ENCODE peak calls at places on chromosomes 11 and 22, in four cellular contexts. Z is HS-27A; E is stimulated activated CD4-positive, alpha-beta T cell treated with anti-CD3 and anti-CD28 coated beads, Interleukin-12 subunit alpha, Interleukin-12 subunit beta, amount 100 ng/mL, for 4 hours; N is astrocyte of the hippocampus. P is an unnamed sample.

GRCh38 chr11:27468643-27469332 is 3.8 kb downstream of the LGR4 start:
- DNase-seq in Z (no peak), E (no peak), N (peak), P (no peak)

GRCh38 chr11:134915212-134915611 is 503.2 kb upstream of the B3GAT1 start:
- DNase-seq in Z (no peak), E (no peak), N (peak), P (no peak)

GRCh38 chr11:42249956-42250355 is 790.5 kb upstream of the LRRC4C start:
- DNase-seq in Z (no peak), E (no peak), N (peak), P (no peak)

GRCh38 chr11:110896358-110896757 is 184.1 kb upstream of the ARHGAP20 start:
- DNase-seq in Z (no peak), E (no peak), N (peak), P (no peak)

GRCh38 chr11:48129697-48130395 is 86.8 kb upstream of the OR4B1 start:
- DNase-seq in Z (no peak), E (no peak), N (no peak), P (no peak)

GRCh38 chr22:27880778-27881394 is 38.2 kb downstream of the PITPNB start:
- DNase-seq in Z (peak), E (no peak), N (peak), P (peak)

GRCh38 chr11:104061851-104062521 is 25.5 kb downstream of the DDI1 start:
- DNase-seq in Z (no peak), E (no peak), N (no peak), P (no peak)

GRCh38 chr22:46798366-46799057 is 36.1 kb downstream of the TBC1D22A start:
- DNase-seq in Z (no peak), E (peak), N (peak), P (peak)

GRCh38 chr11:119533931-119534694 is 111.1 kb upstream of the THY1 start:
- DNase-seq in Z (peak), E (peak), N (peak), P (peak)

GRCh38 chr22:41848468-41848867 is 15.6 kb downstream of the SREBF2 start:
- DNase-seq in Z (no peak), E (no peak), N (no peak), P (no peak)

GRCh38 chr11:86228967-86229330 is 15.6 kb upstream of the EED start:
- DNase-seq in Z (no peak), E (peak), N (no peak), P (no peak)

GRCh38 chr11:42542336-42542735 is 769.5 kb upstream of the API5 start:
- DNase-seq in Z (no peak), E (no peak), N (no peak), P (no peak)

P was measured in left kidney.